ENCODE peak calls at places on chromosomes 3 and 15, in six cellular contexts. W, X, T, P, G and C are unnamed samples.

GRCh38 chr3:111668912-111669488 is 73.9 kb upstream of the ZBED2 start:
- DNase-seq in T (no peak), W (no peak), P (no peak), X (no peak), G (peak), C (no peak)

GRCh38 chr3:171320721-171321120 is 139.5 kb downstream of the TNIK start:
- DNase-seq in P (peak), G (no peak), W (no peak), T (no peak), X (no peak), C (no peak)

GRCh38 chr3:128429751-128430150 is 36.9 kb downstream of the DNAJB8 start:
- DNase-seq in T (no peak), W (no peak), X (no peak), P (no peak), G (no peak), C (no peak)

GRCh38 chr3:139128803-139129202 is 84.1 kb upstream of the PRR23C start:
- DNase-seq in W (no peak), X (no peak), G (no peak), P (no peak), T (no peak), C (no peak)

GRCh38 chr15:81184188-81184587 is 12.5 kb upstream of the IL16 start:
- DNase-seq in T (no peak), W (no peak), X (no peak), P (peak), G (no peak), C (no peak)

GRCh38 chr3:9452417-9452816 is 55.0 kb downstream of the SETD5 start:
- DNase-seq in W (no peak), X (no peak), T (no peak), G (no peak), P (no peak), C (no peak)

GRCh38 chr15:96687388-96688107 is 357.0 kb downstream of the NR2F2 start:
- DNase-seq in X (no peak), W (no peak), P (no peak), T (no peak), G (no peak), C (no peak)

GRCh38 chr3:16536996-16537395 is 23.5 kb upstream of the RFTN1 start:
- DNase-seq in X (no peak), T (no peak), P (no peak), G (no peak), W (no peak), C (no peak)

GRCh38 chr3:76024640-76025039 is 239.3 kb upstream of the ZNF717 start:
- DNase-seq in P (no peak), T (no peak), W (no peak), G (peak), X (no peak), C (no peak)

GRCh38 chr3:106610362-106610997 is 741.7 kb upstream of the CBLB start:
- DNase-seq in T (no peak), W (no peak), P (no peak), X (no peak), G (no peak), C (no peak)

GRCh38 chr15:64888336-64888735 is 23.4 kb upstream of the ANKDD1A start:
- DNase-seq in G (no peak), X (no peak), W (no peak), P (no peak), T (no peak), C (no peak)

GRCh38 chr3:14806641-14807263 is 12.0 kb upstream of the FGD5 start:
- DNase-seq in T (no peak), X (no peak), P (peak), W (no peak), G (no peak), C (no peak)

GRCh38 chr3:138776961-138777360 is 57.8 kb downstream of the PIK3CB start:
- DNase-seq in X (no peak), P (no peak), W (no peak), T (no peak), G (no peak), C (no peak)

GRCh38 chr3:128458746-128459450 is 7.8 kb downstream of the DNAJB8 start:
- DNase-seq in W (no peak), X (no peak), T (no peak), P (no peak), G (peak), C (no peak)

GRCh38 chr15:59349715-59350420 is 22.8 kb downstream of the MYO1E start:
- DNase-seq in X (no peak), W (no peak), T (peak), P (no peak), G (no peak), C (no peak)

GRCh38 chr3:187403768-187404270 is 35.6 kb downstream of the RTP4 start:
- DNase-seq in X (no peak), P (peak), T (no peak), G (no peak), W (no peak), C (no peak)

GRCh38 chr3:54531741-54532140 is 396.1 kb downstream of the LRTM1 start:
- DNase-seq in X (no peak), W (no peak), T (no peak), P (no peak), G (no peak), C (no peak)

GRCh38 chr3:104460477-104461406 is 906.0 kb upstream of the ALCAM start:
- DNase-seq in X (no peak), G (peak), W (no peak), P (no peak), T (peak), C (no peak)

GRCh38 chr3:117547956-117548550 is 838.5 kb downstream of the TUSC7 start:
- DNase-seq in G (no peak), W (no peak), X (no peak), P (no peak), T (no peak), C (no peak)

GRCh38 chr3:58492385-58492970 is 582 bp downstream of the KCTD6 start:
- DNase-seq in G (no peak), P (peak), T (peak), W (no peak), X (no peak), C (no peak)

GRCh38 chr3:141442421-141442820 is 44.4 kb upstream of the RASA2 start:
- DNase-seq in X (no peak), W (no peak), G (no peak), T (no peak), P (no peak), C (no peak)

GRCh38 chr3:46711770-46712169 is 5.9 kb downstream of the PRSS50 start:
- DNase-seq in T (peak), P (no peak), G (no peak), W (no peak), X (no peak), C (peak)

GRCh38 chr15:56168394-56168793 is 75.3 kb downstream of the RFX7 start:
- DNase-seq in W (no peak), G (no peak), P (no peak), T (no peak), X (no peak), C (no peak)

GRCh38 chr3:137764001-137764433 is at the start of gene SOX14:
- DNase-seq in X (peak), T (peak), W (no peak), G (peak), P (peak), C (no peak)

GRCh38 chr15:74307827-74308642 is 59.4 kb downstream of the CYP11A1 start:
- DNase-seq in P (peak), X (no peak), T (peak), W (peak), G (peak), C (no peak)

GRCh38 chr3:12178091-12178820 is 19.5 kb upstream of the TIMP4 start:
- DNase-seq in X (no peak), W (peak), G (no peak), T (no peak), P (peak), C (no peak)

GRCh38 chr3:197183582-197183981 is 114.8 kb downstream of the DLG1 start:
- DNase-seq in P (no peak), T (no peak), G (peak), X (no peak), W (no peak), C (no peak)

DNA sequence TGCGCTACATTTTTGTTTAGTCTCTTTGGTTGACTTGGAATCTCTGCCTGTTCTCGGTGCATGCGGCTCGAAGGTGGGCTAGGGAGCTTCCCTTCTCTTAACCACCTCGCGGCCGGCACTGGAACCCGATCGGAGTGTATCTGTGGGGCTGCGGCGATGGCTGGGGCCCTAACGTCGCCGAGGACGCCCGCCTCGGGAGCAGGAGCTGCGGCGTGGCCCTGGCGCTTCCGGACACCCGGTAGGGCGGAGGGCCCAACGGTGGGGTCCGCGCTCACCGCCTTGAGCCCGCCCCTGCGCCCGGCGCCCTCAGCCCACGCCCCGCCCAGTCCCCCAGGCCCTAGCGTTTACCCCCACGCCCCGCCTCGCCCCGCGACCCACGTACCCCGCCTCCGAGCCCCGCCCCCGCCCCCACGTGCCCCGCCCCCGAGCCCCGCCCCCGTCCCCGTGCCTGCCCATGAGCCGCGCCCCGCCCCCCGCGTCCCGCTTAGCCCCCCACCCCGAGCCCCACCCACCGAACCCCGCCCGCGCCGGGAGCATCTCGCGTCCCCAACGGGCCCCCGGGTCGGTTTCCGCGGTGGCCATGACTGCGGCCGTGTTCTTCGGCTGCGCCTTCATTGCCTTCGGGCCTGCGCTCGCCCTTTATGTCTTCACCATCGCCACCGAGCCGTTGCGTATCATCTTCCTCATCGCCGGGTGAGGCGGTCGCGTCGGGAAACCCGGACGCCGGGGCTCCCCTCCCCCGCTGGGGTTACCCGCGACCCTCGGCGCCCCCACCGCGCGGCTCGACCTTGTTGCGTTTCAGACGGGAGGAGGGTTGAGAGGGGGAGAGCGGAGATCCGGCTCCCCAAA is at the start of gene APH1B:
- DNase-seq in X (peak), T (peak), W (peak), G (peak), P (peak), C (peak)
- TF ChIP-seq CTCF in X (no peak), T (peak), W (no peak), G (no peak), P (no peak), C (no peak)

GRCh38 chr15:53305101-53305500 is 454.4 kb downstream of the WDR72 start:
- DNase-seq in T (no peak), P (no peak), X (no peak), W (no peak), G (no peak), C (no peak)
- H3K4me3 ChIP-seq in T (no peak), P (no peak), X (no peak), W (no peak), G (no peak), C (no peak)

GRCh38 chr3:192833177-192833890 is 84.3 kb downstream of the MB21D2 start:
- DNase-seq in G (no peak), W (no peak), X (no peak), P (no peak), T (no peak), C (no peak)

GRCh38 chr3:192831111-192831644 is 86.5 kb downstream of the MB21D2 start:
- DNase-seq in X (no peak), T (no peak), G (no peak), W (no peak), P (no peak), C (no peak)

GRCh38 chr3:192830279-192831110 is 87.2 kb downstream of the MB21D2 start:
- DNase-seq in G (no peak), X (no peak), P (no peak), W (no peak), T (no peak), C (no peak)

GRCh38 chr3:192834428-192834827 is 83.2 kb downstream of the MB21D2 start:
- DNase-seq in T (no peak), G (no peak), X (no peak), P (no peak), W (no peak), C (no peak)

DNA sequence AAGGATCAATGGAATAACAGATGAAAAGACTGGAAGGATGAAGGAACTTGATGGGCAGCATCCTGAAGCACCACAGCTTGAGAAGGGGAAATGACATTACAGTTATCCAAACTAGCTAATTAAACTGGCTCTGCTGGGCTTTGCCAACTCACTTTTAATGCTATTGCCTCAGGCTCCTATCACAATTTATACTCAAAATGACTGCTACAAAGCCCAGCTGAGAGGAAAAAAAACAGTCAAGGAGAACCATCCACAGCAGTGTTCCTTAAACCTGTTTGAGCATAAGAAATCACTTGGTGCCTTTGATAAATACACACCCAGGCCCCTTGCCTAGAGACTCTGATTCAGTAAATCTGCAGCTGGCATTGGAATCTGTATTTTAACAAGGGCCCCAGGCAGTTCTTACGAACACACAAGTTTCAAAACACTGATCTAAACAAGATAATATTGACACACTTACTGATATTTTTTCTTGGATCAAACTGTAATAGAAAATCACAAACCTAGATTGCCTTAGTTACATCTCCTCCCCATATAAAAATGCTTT is 85.8 kb downstream of the MB21D2 start:
- DNase-seq in P (no peak), W (no peak), T (no peak), G (no peak), X (no peak), C (no peak)
- H3K27ac ChIP-seq in P (no peak), W (no peak), T (no peak), G (no peak), X (no peak), C (peak)

DNA sequence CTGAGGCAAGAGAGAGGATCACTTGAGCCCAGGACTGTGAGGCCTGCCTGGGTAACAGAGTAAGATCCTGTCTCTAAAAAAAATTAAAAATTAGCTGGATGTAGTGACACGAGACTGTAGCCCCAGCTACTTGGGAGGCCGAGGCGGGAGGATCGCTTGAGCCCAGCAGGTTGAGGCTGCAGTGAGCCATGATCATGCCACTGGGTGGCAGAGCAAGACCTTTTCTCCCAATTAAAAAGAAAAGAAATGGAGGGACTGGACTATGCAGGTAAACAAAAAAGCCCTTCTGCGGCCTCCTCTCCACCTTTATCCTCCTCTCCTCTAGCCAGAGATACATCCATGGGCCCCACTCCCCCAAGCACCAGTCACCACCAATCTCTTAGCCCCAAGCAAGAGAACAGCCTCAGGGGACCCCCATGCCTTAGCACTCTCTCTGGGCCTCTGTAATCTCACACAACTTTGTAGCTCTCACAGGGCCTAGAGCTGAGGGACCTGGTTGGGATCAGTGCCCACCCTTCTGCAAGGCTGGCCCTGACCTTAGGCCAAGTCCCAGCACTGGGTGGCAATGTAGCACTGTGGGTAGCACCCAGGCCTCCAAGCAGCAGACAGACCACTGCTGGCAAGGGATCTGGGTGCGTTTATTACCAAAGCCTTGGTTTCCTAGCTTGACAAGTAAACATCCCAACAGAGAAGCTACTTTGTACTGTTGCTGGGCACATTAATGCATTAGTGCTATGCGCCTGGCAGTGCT is 43.4 kb downstream of the FAM174B start:
- DNase-seq in P (no peak), T (no peak), W (peak), G (no peak), X (peak), C (peak)
- TF ChIP-seq CTCF in P (no peak), T (peak), W (no peak), G (no peak), X (peak), C (no peak)

GRCh38 chr3:5095879-5096278 is 26.2 kb upstream of the ARL8B start:
- DNase-seq in X (no peak), T (peak), G (peak), W (no peak), P (no peak), C (no peak)
- H3K4me3 ChIP-seq in X (peak), T (no peak), G (peak), W (peak), P (no peak), C (peak)

GRCh38 chr3:113276581-113277080 is 65.3 kb downstream of the BOC start:
- DNase-seq in G (no peak), T (peak), X (no peak), P (no peak), W (no peak), C (no peak)
- H3K27ac ChIP-seq in G (peak), T (peak), X (peak), P (peak), W (peak), C (peak)

GRCh38 chr3:123296836-123297626 is 95.3 kb downstream of the SEC22A start:
- DNase-seq in X (peak), P (no peak), W (peak), G (no peak), T (no peak), C (no peak)

GRCh38 chr3:123295901-123296250 is 94.1 kb downstream of the SEC22A start:
- DNase-seq in X (peak), T (no peak), G (no peak), W (no peak), P (no peak), C (no peak)

GRCh38 chr3:123298903-123299302 is 97.2 kb downstream of the SEC22A start:
- DNase-seq in T (no peak), P (no peak), W (no peak), X (no peak), G (no peak), C (no peak)

GRCh38 chr3:123296261-123296660 is 94.5 kb downstream of the SEC22A start:
- DNase-seq in W (peak), T (no peak), X (peak), G (no peak), P (no peak), C (no peak)

GRCh38 chr3:123297627-123297899 is 95.8 kb downstream of the SEC22A start:
- DNase-seq in P (no peak), X (no peak), T (peak), G (peak), W (no peak), C (no peak)
- TF ChIP-seq CTCF in P (no peak), X (no peak), T (peak), G (peak), W (no peak), C (no peak)